ENCODE peak calls at places on chromosomes 4 and X, in six cellular contexts. One of them, this sample, is unnamed.

GRCh38 chr4:75821966-75822365 is 80.3 kb downstream of the PPEF2 start:
- DNase-seq in kidney tubule cell: peak
- DNase-seq in Caco-2: no peak
- DNase-seq in NCI-H460: no peak
- DNase-seq in stimulated activated CD8-positive, alpha-beta memory T cell treated with anti-CD3 and anti-CD28 coated beads, Interleukin-2, amount 100 ng/mL, for 48 hours: no peak
- DNase-seq in ELR: peak
- DNase-seq in this sample: no peak

GRCh38 chr4:24770111-24770584 is 25.2 kb upstream of the SOD3 start:
- DNase-seq in NCI-H460: no peak
- DNase-seq in ELR: peak
- DNase-seq in kidney tubule cell: peak
- DNase-seq in Caco-2: no peak
- DNase-seq in stimulated activated CD8-positive, alpha-beta memory T cell treated with anti-CD3 and anti-CD28 coated beads, Interleukin-2, amount 100 ng/mL, for 48 hours: no peak
- DNase-seq in this sample: no peak

GRCh38 chrX:51148848-51149247 is 183.8 kb upstream of the NUDT10 start:
- DNase-seq in stimulated activated CD8-positive, alpha-beta memory T cell treated with anti-CD3 and anti-CD28 coated beads, Interleukin-2, amount 100 ng/mL, for 48 hours: no peak
- DNase-seq in kidney tubule cell: no peak
- DNase-seq in ELR: no peak
- DNase-seq in NCI-H460: no peak
- DNase-seq in Caco-2: peak
- DNase-seq in this sample: no peak

GRCh38 chrX:125826080-125826479 is 340.0 kb downstream of the DCAF12L2 start:
- DNase-seq in kidney tubule cell: no peak
- DNase-seq in ELR: no peak
- DNase-seq in NCI-H460: no peak
- DNase-seq in stimulated activated CD8-positive, alpha-beta memory T cell treated with anti-CD3 and anti-CD28 coated beads, Interleukin-2, amount 100 ng/mL, for 48 hours: no peak
- DNase-seq in Caco-2: no peak
- DNase-seq in this sample: no peak

GRCh38 chr4:95124906-95125504 is 367.2 kb downstream of the BMPR1B start:
- DNase-seq in kidney tubule cell: peak
- DNase-seq in stimulated activated CD8-positive, alpha-beta memory T cell treated with anti-CD3 and anti-CD28 coated beads, Interleukin-2, amount 100 ng/mL, for 48 hours: no peak
- DNase-seq in ELR: peak
- DNase-seq in Caco-2: peak
- DNase-seq in NCI-H460: peak
- DNase-seq in this sample: peak

GRCh38 chr4:138406881-138407280 is 164.7 kb upstream of the SLC7A11 start:
- DNase-seq in Caco-2: no peak
- DNase-seq in stimulated activated CD8-positive, alpha-beta memory T cell treated with anti-CD3 and anti-CD28 coated beads, Interleukin-2, amount 100 ng/mL, for 48 hours: no peak
- DNase-seq in NCI-H460: no peak
- DNase-seq in ELR: no peak
- DNase-seq in kidney tubule cell: no peak
- DNase-seq in this sample: no peak

GRCh38 chr4:25113915-25114904 is 46.0 kb downstream of the SEPSECS start:
- DNase-seq in ELR: peak
- DNase-seq in stimulated activated CD8-positive, alpha-beta memory T cell treated with anti-CD3 and anti-CD28 coated beads, Interleukin-2, amount 100 ng/mL, for 48 hours: no peak
- DNase-seq in NCI-H460: no peak
- DNase-seq in Caco-2: no peak
- DNase-seq in kidney tubule cell: peak
- DNase-seq in this sample: no peak

GRCh38 chr4:123554263-123554662 is 157.7 kb downstream of the SPRY1 start:
- DNase-seq in stimulated activated CD8-positive, alpha-beta memory T cell treated with anti-CD3 and anti-CD28 coated beads, Interleukin-2, amount 100 ng/mL, for 48 hours: no peak
- DNase-seq in NCI-H460: no peak
- DNase-seq in kidney tubule cell: no peak
- DNase-seq in Caco-2: no peak
- DNase-seq in ELR: no peak
- DNase-seq in this sample: no peak

GRCh38 chr4:89586864-89587263 is 250.1 kb downstream of the SNCA start:
- DNase-seq in ELR: peak
- DNase-seq in Caco-2: no peak
- DNase-seq in NCI-H460: peak
- DNase-seq in stimulated activated CD8-positive, alpha-beta memory T cell treated with anti-CD3 and anti-CD28 coated beads, Interleukin-2, amount 100 ng/mL, for 48 hours: no peak
- DNase-seq in kidney tubule cell: peak
- DNase-seq in this sample: no peak

GRCh38 chr4:56961107-56961500 is 16.3 kb downstream of the NOA1 start:
- DNase-seq in kidney tubule cell: no peak
- DNase-seq in NCI-H460: no peak
- DNase-seq in ELR: no peak
- DNase-seq in stimulated activated CD8-positive, alpha-beta memory T cell treated with anti-CD3 and anti-CD28 coated beads, Interleukin-2, amount 100 ng/mL, for 48 hours: no peak
- DNase-seq in Caco-2: no peak
- DNase-seq in this sample: no peak